ENCODE peak calls at places on chromosome 1, in seven cellular contexts. W is PC-3, M is hepatocyte, Z is neural progenitor cell, O is GM23338, G is OCI-LY7, I is GM23248. Y is an unnamed sample.

GRCh38 chr1:226798427-226799411 is 59.6 kb upstream of the ITPKB start:
- DNase-seq in W (no peak), M (no peak), Z (no peak), O (no peak), G (peak; percentile 42), I (no peak), Y (no peak)

GRCh38 chr1:2894381-2895041 is 93.0 kb upstream of the TTC34 start:
- DNase-seq in W (no peak), M (no peak), Z (no peak), O (no peak), G (no peak), I (no peak), Y (no peak)

GRCh38 chr1:22533244-22533643 is 30.0 kb upstream of the EPHA8 start:
- DNase-seq in W (no peak), M (no peak), Z (no peak), O (no peak), G (no peak), I (no peak), Y (peak; percentile 79)

GRCh38 chr1:18239671-18240070 is 132.1 kb downstream of the IGSF21 start:
- DNase-seq in W (no peak), M (no peak), Z (no peak), O (no peak), G (no peak), I (peak; percentile 34), Y (no peak)

GRCh38 chr1:30138891-30139290 is 584.5 kb downstream of the MATN1 start:
- DNase-seq in W (no peak), M (no peak), Z (no peak), O (no peak), G (no peak), I (no peak), Y (no peak)

GRCh38 chr1:219701453-219701852 is 88.5 kb upstream of the ZC3H11B start:
- DNase-seq in W (no peak), M (no peak), Z (no peak), O (no peak), G (no peak), I (no peak), Y (no peak)

GRCh38 chr1:97270508-97271307 is 549.1 kb downstream of the PTBP2 start:
- DNase-seq in W (no peak), M (peak; percentile 23), Z (no peak), O (no peak), G (no peak), I (no peak), Y (peak; percentile 7)

GRCh38 chr1:156625436-156626078 is 6.3 kb downstream of the HAPLN2 start:
- DNase-seq in W (peak; percentile 68), M (peak; percentile 73), Z (peak; percentile 79), O (peak; percentile 73), G (peak; percentile 68), I (peak; percentile 56), Y (peak; percentile 79)

GRCh38 chr1:67264152-67264551 is 43.5 kb upstream of the IL12RB2 start:
- DNase-seq in W (no peak), M (no peak), Z (no peak), O (no peak), G (no peak), I (no peak), Y (no peak)

GRCh38 chr1:67264899-67265298 is 42.8 kb upstream of the IL12RB2 start:
- DNase-seq in W (no peak), M (no peak), Z (no peak), O (no peak), G (peak; percentile 51), I (no peak), Y (no peak)

GRCh38 chr1:67262735-67263134 is 44.9 kb upstream of the IL12RB2 start:
- DNase-seq in W (no peak), M (no peak), Z (no peak), O (no peak), G (no peak), I (no peak), Y (no peak)

GRCh38 chr1:67257173-67257535 is 50.5 kb upstream of the IL12RB2 start:
- DNase-seq in W (no peak), M (no peak), Z (peak; percentile 5), O (no peak), G (no peak), I (no peak), Y (no peak)

DNA sequence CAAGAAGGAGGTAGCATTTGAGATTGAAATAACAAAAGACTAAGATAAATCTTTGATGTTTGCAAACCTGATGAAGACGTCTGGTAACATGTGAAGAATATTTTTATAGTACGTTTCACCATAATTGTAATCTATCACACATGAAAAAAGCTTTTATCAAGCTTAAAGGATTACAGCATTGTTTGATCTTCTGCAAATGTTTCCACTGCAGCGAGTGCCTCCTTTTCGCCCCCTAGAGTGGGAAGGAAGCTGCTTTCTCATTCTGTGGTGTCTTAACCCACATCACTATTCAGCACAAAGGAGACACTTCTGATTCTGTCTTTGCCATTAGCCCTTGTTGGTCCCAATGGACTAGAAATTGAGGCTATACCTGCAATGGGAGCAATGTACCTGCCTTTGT is 46.0 kb upstream of the IL12RB2 start:
- DNase-seq in W (no peak), M (peak; percentile 11), Z (peak; percentile 44), O (peak; percentile 42), G (peak; percentile 17), I (no peak), Y (no peak)
- TF ChIP-seq EZH2phosphoT487 in W (no peak), M (no peak), Z (no peak), O (no peak), G (no peak), I (no peak), Y (no peak)

DNA sequence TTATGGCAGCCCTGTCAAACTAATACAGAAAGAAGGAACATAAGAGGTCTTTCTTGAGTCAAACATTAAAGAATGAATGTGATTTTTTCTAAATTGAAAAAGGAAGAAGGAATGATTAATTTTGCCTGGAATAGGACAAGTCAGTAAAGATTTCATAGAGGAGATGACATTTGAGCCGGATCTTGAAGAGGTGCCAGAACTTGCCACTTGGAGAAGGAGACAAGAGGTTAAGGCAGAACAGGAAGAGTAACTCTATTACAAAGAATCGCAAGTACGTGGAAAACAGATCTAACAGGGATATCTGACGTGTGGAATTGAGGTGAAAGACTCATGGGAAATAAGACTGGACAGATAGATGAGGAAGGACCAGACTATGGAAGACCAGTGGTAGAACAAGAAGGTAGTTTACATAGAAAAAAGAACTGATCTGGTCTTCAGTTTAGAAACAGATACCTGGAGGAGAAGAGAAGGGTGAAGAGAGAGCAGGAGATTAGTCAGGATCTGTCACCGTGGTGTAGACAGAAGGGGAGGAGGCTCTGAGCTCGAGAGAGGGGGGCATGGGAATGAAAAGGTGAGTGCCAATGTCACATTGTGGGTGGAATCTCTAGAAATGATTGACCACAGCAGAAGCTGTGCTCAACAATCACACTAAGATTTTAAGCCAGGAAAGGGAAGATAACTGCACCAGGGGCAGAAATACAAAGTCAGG is 32.5 kb downstream of the RHOU start:
- DNase-seq in W (peak; percentile 16), M (no peak), Z (no peak), O (no peak), G (no peak), I (no peak), Y (no peak)
- TF ChIP-seq EZH2phosphoT487 in W (no peak), M (no peak), Z (no peak), O (no peak), G (no peak), I (no peak), Y (no peak)

GRCh38 chr1:161304927-161305871 is 4.6 kb downstream of the MPZ start:
- DNase-seq in W (no peak), M (no peak), Z (no peak), O (peak; percentile 61), G (peak; percentile 10), I (no peak), Y (peak; percentile 39)

GRCh38 chr1:161307230-161307768 is 2.5 kb downstream of the MPZ start:
- DNase-seq in W (no peak), M (no peak), Z (no peak), O (no peak), G (peak; percentile 58), I (peak; percentile 50), Y (no peak)

GRCh38 chr1:161307892-161308638 is 1.7 kb downstream of the MPZ start:
- DNase-seq in W (no peak), M (no peak), Z (no peak), O (no peak), G (no peak), I (no peak), Y (no peak)

GRCh38 chr1:161309868-161310267 is at the start of gene MPZ:
- DNase-seq in W (no peak), M (no peak), Z (no peak), O (no peak), G (no peak), I (no peak), Y (no peak)

DNA sequence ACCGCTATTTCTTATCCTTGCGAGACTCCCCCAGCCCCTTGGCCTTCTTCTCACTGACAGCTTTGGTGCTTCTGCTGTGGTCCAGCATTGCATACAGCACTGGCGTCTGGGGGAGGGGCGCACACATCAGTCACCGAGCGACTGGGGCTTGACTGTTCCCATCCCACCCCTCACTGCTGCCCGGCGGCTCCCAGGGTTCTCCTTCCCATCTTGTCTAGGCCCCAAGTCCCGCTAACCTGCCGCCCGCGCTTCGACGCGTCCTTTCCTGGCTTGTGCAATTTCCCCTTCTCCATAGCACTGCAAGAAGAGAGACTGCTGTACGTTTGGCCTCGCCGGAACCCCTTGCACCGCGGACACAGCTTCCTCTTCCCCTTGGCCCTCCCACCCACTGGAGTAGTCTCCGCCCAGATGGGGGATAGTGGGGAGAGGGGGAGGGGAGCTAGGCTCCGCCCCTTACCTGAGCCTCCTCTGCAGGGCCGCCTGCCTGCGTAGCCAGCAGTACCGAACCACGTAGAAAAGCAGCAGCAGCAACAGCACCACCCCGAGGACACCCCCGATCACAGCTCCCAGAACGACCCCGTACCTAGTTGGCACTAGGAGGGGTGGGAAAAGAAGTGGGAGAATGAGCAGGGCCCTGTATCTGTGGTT is 3.8 kb downstream of the MPZ start:
- DNase-seq in W (no peak), M (peak; percentile 91), Z (peak; percentile 93), O (peak; percentile 97), G (peak; percentile 95), I (peak; percentile 67), Y (peak; percentile 91)
- TF ChIP-seq EZH2phosphoT487 in W (no peak), M (no peak), Z (no peak), O (no peak), G (no peak), I (no peak), Y (no peak)

GRCh38 chr1:41813220-41813619 is 105.5 kb downstream of the HIVEP3 start:
- DNase-seq in W (no peak), M (no peak), Z (no peak), O (no peak), G (no peak), I (no peak), Y (no peak)

GRCh38 chr1:41809716-41810115 is 109.0 kb downstream of the HIVEP3 start:
- DNase-seq in W (no peak), M (no peak), Z (no peak), O (no peak), G (no peak), I (no peak), Y (no peak)

GRCh38 chr1:41810446-41810845 is 108.3 kb downstream of the HIVEP3 start:
- DNase-seq in W (peak; percentile 35), M (peak; percentile 67), Z (peak; percentile 74), O (peak; percentile 76), G (peak; percentile 46), I (peak; percentile 69), Y (no peak)

GRCh38 chr1:41811978-41812852 is 106.5 kb downstream of the HIVEP3 start:
- DNase-seq in W (peak; percentile 85), M (peak; percentile 64), Z (peak; percentile 79), O (peak; percentile 86), G (peak; percentile 50), I (peak; percentile 88), Y (peak; percentile 73)

DNA sequence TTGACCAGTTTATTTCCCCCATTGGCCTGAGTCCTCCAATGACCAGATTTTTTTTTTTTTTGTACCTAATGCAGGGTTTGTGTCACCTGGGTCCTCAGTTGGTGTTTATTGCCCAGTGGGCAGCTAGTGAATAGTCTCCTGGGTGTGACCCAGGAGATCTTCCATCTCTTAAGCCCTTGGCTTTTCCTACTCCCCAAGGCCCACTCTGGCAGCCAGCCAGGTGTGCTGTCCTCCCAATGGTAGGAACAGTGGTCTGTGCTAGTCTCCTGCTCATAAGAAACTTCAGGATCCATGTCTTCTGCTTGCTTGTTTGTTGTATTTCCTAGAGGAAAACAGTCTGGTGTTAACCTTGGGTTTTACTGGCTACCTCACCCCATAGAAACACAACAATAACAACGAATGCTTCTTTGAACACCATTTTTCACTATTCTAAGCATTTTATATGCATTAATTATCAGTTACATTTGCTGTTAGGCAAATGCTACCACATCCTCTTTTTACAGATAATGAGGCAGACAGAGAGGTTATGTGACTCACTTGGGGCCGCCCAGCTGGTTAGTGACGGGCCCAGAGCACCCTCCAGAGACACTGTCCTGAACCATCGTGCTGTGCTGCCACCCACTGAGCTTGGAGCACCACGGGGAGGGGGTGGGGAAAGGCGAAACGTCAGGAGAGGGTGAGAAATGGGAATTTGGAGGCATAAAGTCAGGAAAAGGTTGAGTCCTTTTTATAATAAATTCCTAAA is 107.5 kb downstream of the HIVEP3 start:
- DNase-seq in W (peak; percentile 25), M (no peak), Z (no peak), O (no peak), G (no peak), I (peak; percentile 63), Y (no peak)
- TF ChIP-seq EZH2phosphoT487 in W (no peak), M (no peak), Z (no peak), O (no peak), G (no peak), I (no peak), Y (no peak)